ENCODE peak calls at places on chromosomes 6 and 20, in four cellular contexts. U is PC-3, G is OCI-LY7, M is sigmoid colon. S is an unnamed sample.

GRCh38 chr6:160177220-160177619 is 55.6 kb downstream of the SLC22A1 start:
- DNase-seq in U (peak; percentile 30), G (no peak), M (no peak), S (no peak)

GRCh38 chr6:84052204-84052882 is 18.8 kb downstream of the MRAP2 start:
- DNase-seq in U (peak; percentile 34), G (no peak), M (no peak), S (no peak)

GRCh38 chr6:166556871-166557322 is 29.6 kb downstream of the RAMACL start:
- DNase-seq in U (peak; percentile 96), G (no peak), M (peak; percentile 97), S (no peak)

GRCh38 chr20:33679758-33680485 is 5.7 kb upstream of the NECAB3 start:
- DNase-seq in U (no peak), G (peak; percentile 96), M (no peak), S (no peak)

GRCh38 chr6:160343144-160343543 is 5.0 kb upstream of the SLC22A3 start:
- DNase-seq in U (no peak), G (no peak), M (no peak), S (no peak)

GRCh38 chr6:75896526-75896925 is 147.5 kb downstream of the MYO6 start:
- DNase-seq in U (peak; percentile 12), G (no peak), M (no peak), S (no peak)

GRCh38 chr20:14055127-14055742 is 59.9 kb downstream of the MACROD2 start:
- DNase-seq in U (peak; percentile 83), G (peak; percentile 59), M (no peak), S (peak; percentile 71)

GRCh38 chr6:39420300-39421265 is 98.1 kb upstream of the KCNK16 start:
- DNase-seq in U (peak; percentile 26), G (no peak), M (peak; percentile 87), S (no peak)

GRCh38 chr6:46746691-46747090 is at the start of gene ANKRD66:
- DNase-seq in U (no peak), G (no peak), M (no peak), S (no peak)

GRCh38 chr6:3957321-3957720 is 108.1 kb downstream of the FAM50B start:
- DNase-seq in U (peak; percentile 25), G (no peak), M (no peak), S (no peak)

GRCh38 chr20:4326194-4327065 is 311.1 kb upstream of the RNF24 start:
- DNase-seq in U (peak; percentile 62), G (no peak), M (no peak), S (peak; percentile 4)

GRCh38 chr6:46026307-46026706 is 10.6 kb upstream of the CLIC5 start:
- DNase-seq in U (no peak), G (no peak), M (no peak), S (no peak)

GRCh38 chr6:26170181-26170580 is 83.0 kb downstream of the HFE start:
- DNase-seq in U (no peak), G (no peak), M (no peak), S (no peak)

GRCh38 chr6:47426524-47427302 is 50.9 kb upstream of the CD2AP start:
- DNase-seq in U (no peak), G (no peak), M (no peak), S (no peak)

GRCh38 chr6:166775180-166775922 is 148.3 kb upstream of the RPS6KA2 start:
- DNase-seq in U (peak; percentile 77), G (peak; percentile 83), M (no peak), S (peak; percentile 72)

GRCh38 chr6:17600527-17601388 is 656 bp downstream of the FAM8A1 start:
- DNase-seq in U (peak; percentile 35), G (peak; percentile 72), M (peak; percentile 79), S (peak; percentile 18)

GRCh38 chr20:22866757-22867425 is 168.2 kb upstream of the SSTR4 start:
- DNase-seq in U (no peak), G (no peak), M (no peak), S (no peak)

GRCh38 chr20:4512891-4513550 is 208.7 kb upstream of the PRND start:
- DNase-seq in U (peak; percentile 99), G (no peak), M (no peak), S (no peak)

GRCh38 chr20:52332649-52333048 is 141.1 kb upstream of the ZFP64 start:
- DNase-seq in U (no peak), G (no peak), M (no peak), S (no peak)

GRCh38 chr6:31578058-31578457 is 2.7 kb downstream of the TNF start:
- DNase-seq in U (no peak), G (no peak), M (no peak), S (no peak)
- H3K4me3 ChIP-seq in U (no peak overlapping the region), G (no peak overlapping the region), M (no peak overlapping the region), S (no peak overlapping the region)

GRCh38 chr6:101393291-101394251 is at the start of gene GRIK2:
- DNase-seq in U (peak; percentile 45), G (no peak), M (no peak), S (no peak)
- H3K4me3 ChIP-seq in U (peak within 1 kb of the TSS; percentile 71), G (no peak within 1 kb of the TSS), M (peak within 1 kb of the TSS; percentile 12), S (no peak within 1 kb of the TSS)

DNA sequence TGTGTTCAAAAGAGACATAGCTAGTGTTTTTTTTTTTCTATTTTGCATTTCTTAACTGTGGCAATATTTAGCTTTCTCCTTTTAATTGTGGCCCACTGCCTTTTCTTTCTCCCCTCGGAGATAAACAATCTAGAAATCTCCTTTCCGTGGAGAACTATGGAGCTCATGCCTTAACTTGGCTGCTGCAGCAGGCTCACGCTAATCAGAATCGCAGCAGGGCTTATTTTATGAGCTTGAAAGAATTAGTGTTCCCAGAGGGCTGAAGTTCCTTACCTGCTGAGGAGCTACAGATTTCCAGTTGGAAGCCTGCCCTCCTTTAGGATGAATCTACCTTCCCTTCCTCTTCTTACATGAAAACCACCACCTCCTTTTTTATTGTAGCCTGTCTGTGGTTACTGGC is 35.6 kb downstream of the CTNNBL1 start:
- DNase-seq in U (no peak), G (no peak), M (no peak), S (no peak)
- H3K4me3 ChIP-seq in U (no peak overlapping the region), G (no peak overlapping the region), M (no peak overlapping the region), S (no peak overlapping the region)

GRCh38 chr6:170124836-170125235 is 166.0 kb downstream of the DLL1 start:
- DNase-seq in U (peak; percentile 53), G (no peak), M (peak; percentile 41), S (no peak)

GRCh38 chr6:170125447-170126300 is 165.2 kb downstream of the DLL1 start:
- DNase-seq in U (no peak), G (no peak), M (peak; percentile 35), S (no peak)

GRCh38 chr6:170127151-170127550 is 163.7 kb downstream of the DLL1 start:
- DNase-seq in U (no peak), G (no peak), M (peak; percentile 10), S (no peak)

GRCh38 chr6:170124150-170124549 is 166.7 kb downstream of the DLL1 start:
- DNase-seq in U (no peak), G (no peak), M (no peak), S (no peak)

GRCh38 chr6:170122676-170123075 is 168.2 kb downstream of the DLL1 start:
- DNase-seq in U (no peak), G (no peak), M (peak; percentile 10), S (no peak)
- H3K4me3 ChIP-seq in U (no peak overlapping the region), G (no peak overlapping the region), M (no peak overlapping the region), S (no peak overlapping the region)

GRCh38 chr6:9083108-9083507 is 647.8 kb upstream of the SLC35B3 start:
- DNase-seq in U (no peak), G (no peak), M (no peak), S (no peak)
- H3K4me3 ChIP-seq in U (no peak overlapping the region), G (no peak overlapping the region), M (no peak overlapping the region), S (no peak overlapping the region)

DNA sequence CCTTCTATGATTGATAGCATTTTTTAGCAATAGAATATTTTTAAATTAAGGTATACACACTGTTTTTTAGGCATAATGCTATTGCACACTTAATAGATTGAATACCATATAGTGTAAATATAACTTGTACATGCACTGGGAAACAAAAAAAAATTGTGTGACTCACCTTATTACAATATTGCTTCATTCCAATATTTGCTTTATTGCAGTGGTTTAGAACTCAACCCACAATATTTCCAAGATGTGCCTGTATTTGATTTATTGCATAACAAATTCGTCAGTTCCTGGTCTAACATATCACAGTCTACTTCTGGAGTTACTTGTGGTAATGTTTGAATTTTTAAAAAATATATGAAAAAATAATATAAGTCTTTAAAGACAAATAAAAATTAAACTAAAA is 41.9 kb upstream of the DEFB112 start:
- DNase-seq in U (peak; percentile 77), G (no peak), M (no peak), S (no peak)
- H3K4me3 ChIP-seq in U (no peak overlapping the region), G (no peak overlapping the region), M (no peak overlapping the region), S (no peak overlapping the region)

DNA sequence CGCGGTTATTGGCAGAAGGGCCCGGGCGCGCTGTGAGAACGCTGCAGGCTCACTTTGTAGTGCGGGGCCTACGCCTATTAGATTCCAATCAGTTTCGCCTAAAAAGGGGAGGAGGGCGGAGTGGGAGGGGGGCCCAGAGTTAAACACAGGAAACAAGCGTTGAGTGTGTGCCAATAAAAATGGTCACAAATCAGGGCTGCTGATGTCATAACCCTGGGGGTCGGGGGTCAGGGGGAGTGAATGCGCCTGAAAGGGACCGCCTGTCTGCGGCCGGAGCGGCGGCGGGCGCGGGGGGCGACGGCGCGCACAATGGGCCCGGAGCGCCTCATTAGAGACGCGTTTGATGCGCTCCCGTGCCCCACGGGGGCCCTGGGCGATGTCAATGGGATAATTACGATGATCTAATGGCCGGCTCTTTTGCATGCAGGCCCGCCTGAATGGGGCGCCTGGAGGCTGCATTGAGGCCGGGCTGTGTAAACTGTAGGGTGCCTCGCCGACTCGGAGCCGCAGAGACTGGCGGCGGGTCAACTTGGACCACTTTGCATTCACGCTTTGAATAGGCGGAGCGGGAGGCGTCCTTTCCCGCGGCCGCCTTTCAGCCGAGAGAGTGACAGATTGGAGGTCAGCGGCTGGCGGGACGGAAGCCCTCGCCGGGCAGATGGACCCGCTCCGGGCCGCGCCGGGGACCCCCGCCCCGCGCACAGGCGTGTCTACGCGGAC is 296.0 kb downstream of the TFAP2C start:
- DNase-seq in U (no peak), G (no peak), M (peak; percentile 65), S (no peak)
- H3K4me3 ChIP-seq in U (peak overlapping the region; percentile 65), G (no peak overlapping the region), M (peak overlapping the region; percentile 15), S (no peak overlapping the region)

DNA sequence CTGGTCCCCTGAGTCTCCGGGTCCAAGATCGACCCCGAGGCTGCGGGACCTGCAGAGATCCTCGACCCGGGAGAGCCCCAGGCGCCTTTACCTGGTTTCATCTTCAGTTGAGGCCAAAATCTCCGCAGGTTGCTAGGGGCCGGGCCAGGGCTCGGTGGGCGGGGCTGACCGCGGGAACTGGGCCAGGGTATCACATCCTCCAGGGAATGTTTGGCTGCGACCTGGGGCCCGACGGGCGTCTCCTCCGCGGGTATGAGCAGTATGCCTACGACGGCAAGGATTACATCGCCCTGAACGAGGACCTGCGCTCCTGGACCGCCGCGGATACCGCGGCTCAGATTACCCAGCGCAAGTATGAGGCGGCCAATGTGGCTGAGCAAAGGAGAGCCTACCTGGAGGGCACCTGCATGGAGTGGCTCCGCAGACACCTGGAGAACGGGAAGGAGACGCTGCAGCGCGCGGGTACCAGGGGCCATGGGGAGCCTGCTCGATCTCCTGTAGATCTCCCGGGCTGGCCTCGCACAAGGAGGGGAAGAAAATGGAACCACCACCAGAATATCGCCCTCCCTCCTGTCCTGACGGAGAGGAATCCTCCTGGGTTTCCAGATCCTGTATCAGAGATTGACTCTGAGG is 53.8 kb upstream of the POLR1H start:
- DNase-seq in U (no peak), G (no peak), M (peak; percentile 67), S (no peak)
- H3K4me3 ChIP-seq in U (no peak overlapping the region), G (no peak overlapping the region), M (peak overlapping the region; percentile 42), S (no peak overlapping the region)

GRCh38 chr6:1390805-1391511 is 1.6 kb downstream of the FOXF2 start:
- DNase-seq in U (no peak), G (no peak), M (no peak), S (no peak)
- H3K4me3 ChIP-seq in U (no peak overlapping the region), G (no peak overlapping the region), M (peak overlapping the region; percentile 57), S (no peak overlapping the region)

GRCh38 chr6:100393493-100393892 is 71.2 kb downstream of the SIM1 start:
- DNase-seq in U (no peak), G (no peak), M (no peak), S (no peak)
- H3K4me3 ChIP-seq in U (no peak overlapping the region), G (no peak overlapping the region), M (no peak overlapping the region), S (no peak overlapping the region)

S was measured in Jurkat, Clone E6-1.